ENCODE peak calls at places on chromosome 1, in seven cellular contexts. V is astrocyte; H is DMS 273 treated with DMSO at 0.1 percent for 48 hours; M is stimulated activated naive CD8-positive, alpha-beta T cell treated with anti-CD3 and anti-CD28 coated beads, Interleukin-15, amount 100 ng/mL, for 72 hours; J is stimulated activated CD4-positive, alpha-beta T cell treated with anti-CD3 and anti-CD28 coated beads, Interleukin-2, amount 100 ng/mL, for 48 hours; P is cardiac muscle cell; I is activated CD4-positive, alpha-beta T cell treated with anti-CD3 and anti-CD28 coated beads for 24 hours. C is an unnamed sample.

GRCh38 chr1:1433804-1434130 is 1.7 kb upstream of the VWA1 start:
- DNase-seq in V (peak; percentile 60), H (no peak), M (peak; percentile 45), J (peak; percentile 57), P (no peak), I (peak; percentile 62), C (peak; percentile 13)

GRCh38 chr1:51514733-51515132 is 4.3 kb downstream of the EPS15 start:
- DNase-seq in V (no peak), H (no peak), M (no peak), J (no peak), P (no peak), I (no peak), C (no peak)

GRCh38 chr1:89907669-89908293 is 86.9 kb downstream of the LRRC8D start:
- DNase-seq in V (peak; percentile 66), H (no peak), M (no peak), J (no peak), P (no peak), I (no peak), C (no peak)

GRCh38 chr1:29584362-29584761 is 348.0 kb downstream of the PTPRU start:
- DNase-seq in V (no peak), H (no peak), M (no peak), J (no peak), P (no peak), I (no peak), C (no peak)

GRCh38 chr1:204841316-204841715 is 29.3 kb upstream of the NFASC start:
- DNase-seq in V (no peak), H (no peak), M (no peak), J (no peak), P (no peak), I (no peak), C (no peak)

GRCh38 chr1:156862602-156863599 is 2.2 kb downstream of the NTRK1 start:
- DNase-seq in V (no peak), H (no peak), M (no peak), J (peak; percentile 23), P (peak; percentile 41), I (no peak), C (peak; percentile 9)

GRCh38 chr1:76040327-76040868 is 34.1 kb upstream of the ST6GALNAC3 start:
- DNase-seq in V (no peak), H (no peak), M (no peak), J (no peak), P (peak; percentile 39), I (no peak), C (no peak)

GRCh38 chr1:226066415-226067077 is 4.0 kb downstream of the H3-3A start:
- DNase-seq in V (peak; percentile 44), H (no peak), M (no peak), J (no peak), P (no peak), I (no peak), C (no peak)

GRCh38 chr1:226624526-226624925 is 76.0 kb downstream of the STUM start:
- DNase-seq in V (no peak), H (no peak), M (no peak), J (no peak), P (no peak), I (no peak), C (no peak)

GRCh38 chr1:185480545-185480944 is 163.5 kb upstream of the IVNS1ABP start:
- DNase-seq in V (no peak), H (no peak), M (no peak), J (no peak), P (no peak), I (no peak), C (no peak)

GRCh38 chr1:16430598-16430997 is 6.6 kb downstream of the SPATA21 start:
- DNase-seq in V (no peak), H (no peak), M (no peak), J (no peak), P (no peak), I (no peak), C (no peak)

GRCh38 chr1:209956116-209956515 is 18.1 kb downstream of the SYT14 start:
- DNase-seq in V (no peak), H (no peak), M (no peak), J (no peak), P (no peak), I (no peak), C (no peak)

GRCh38 chr1:184160942-184161698 is 109.6 kb downstream of the TSEN15 start:
- DNase-seq in V (peak; percentile 39), H (no peak), M (no peak), J (peak; percentile 20), P (no peak), I (no peak), C (no peak)